ENCODE peak calls at places on chromosome 5, in seven cellular contexts. One of them, this sample, is unnamed.

GRCh38 chr5:69292349-69292748 is 40.3 kb downstream of the CCDC125 start:
- DNase-seq in lower lobe of right lung: no peak
- DNase-seq in ovary: no peak
- DNase-seq in AG04450: no peak
- DNase-seq in heart left ventricle: no peak
- DNase-seq in A549: no peak
- DNase-seq in kidney: no peak
- DNase-seq in this sample: no peak

GRCh38 chr5:170277953-170278352 is 19.6 kb downstream of the LCP2 start:
- DNase-seq in lower lobe of right lung: no peak
- DNase-seq in ovary: no peak
- DNase-seq in AG04450: no peak
- DNase-seq in heart left ventricle: no peak
- DNase-seq in A549: no peak
- DNase-seq in kidney: no peak
- DNase-seq in this sample: no peak

GRCh38 chr5:123454236-123454911 is 31.2 kb upstream of the CEP120 start:
- DNase-seq in lower lobe of right lung: no peak
- DNase-seq in ovary: no peak
- DNase-seq in AG04450: no peak
- DNase-seq in heart left ventricle: no peak
- DNase-seq in A549: no peak
- DNase-seq in kidney: no peak
- DNase-seq in this sample: no peak

GRCh38 chr5:151708126-151708525 is 21.4 kb upstream of the SPARC start:
- DNase-seq in lower lobe of right lung: no peak
- DNase-seq in ovary: no peak
- DNase-seq in AG04450: no peak
- DNase-seq in heart left ventricle: no peak
- DNase-seq in A549: no peak
- DNase-seq in kidney: no peak
- DNase-seq in this sample: no peak

GRCh38 chr5:13107553-13107952 is 836.9 kb downstream of the DNAH5 start:
- DNase-seq in lower lobe of right lung: no peak
- DNase-seq in ovary: no peak
- DNase-seq in AG04450: no peak
- DNase-seq in heart left ventricle: no peak
- DNase-seq in A549: no peak
- DNase-seq in kidney: no peak
- DNase-seq in this sample: no peak

GRCh38 chr5:6496636-6497035 is 48.0 kb downstream of the UBE2QL1 start:
- DNase-seq in lower lobe of right lung: no peak
- DNase-seq in ovary: no peak
- DNase-seq in AG04450: no peak
- DNase-seq in heart left ventricle: no peak
- DNase-seq in A549: no peak
- DNase-seq in kidney: no peak
- DNase-seq in this sample: no peak

GRCh38 chr5:17619353-17619752 is 9.2 kb downstream of the TAF11L12 start:
- DNase-seq in lower lobe of right lung: no peak
- DNase-seq in ovary: no peak
- DNase-seq in AG04450: no peak
- DNase-seq in heart left ventricle: no peak
- DNase-seq in A549: peak; percentile 7
- DNase-seq in kidney: no peak
- DNase-seq in this sample: no peak

GRCh38 chr5:174642816-174643405 is 81.5 kb upstream of the MSX2 start:
- DNase-seq in lower lobe of right lung: no peak
- DNase-seq in ovary: no peak
- DNase-seq in AG04450: no peak
- DNase-seq in heart left ventricle: no peak
- DNase-seq in A549: peak; percentile 3
- DNase-seq in kidney: no peak
- DNase-seq in this sample: no peak

GRCh38 chr5:156178117-156178516 is 148.8 kb upstream of the SGCD start:
- DNase-seq in lower lobe of right lung: no peak
- DNase-seq in ovary: no peak
- DNase-seq in AG04450: no peak
- DNase-seq in heart left ventricle: no peak
- DNase-seq in A549: no peak
- DNase-seq in kidney: no peak
- DNase-seq in this sample: no peak

GRCh38 chr5:128532776-128533175 is 5.3 kb downstream of the FBN2 start:
- DNase-seq in lower lobe of right lung: no peak
- DNase-seq in ovary: no peak
- DNase-seq in AG04450: no peak
- DNase-seq in heart left ventricle: no peak
- DNase-seq in A549: no peak
- DNase-seq in kidney: no peak
- DNase-seq in this sample: no peak

GRCh38 chr5:78972654-78973428 is 12.3 kb downstream of the ARSB start:
- DNase-seq in lower lobe of right lung: no peak
- DNase-seq in ovary: no peak
- DNase-seq in AG04450: peak; percentile 49
- DNase-seq in heart left ventricle: peak; percentile 13
- DNase-seq in A549: no peak
- DNase-seq in kidney: no peak
- DNase-seq in this sample: no peak

GRCh38 chr5:97534166-97534565 is 351.1 kb upstream of the RIOK2 start:
- DNase-seq in lower lobe of right lung: no peak
- DNase-seq in ovary: no peak
- DNase-seq in AG04450: peak; percentile 84
- DNase-seq in heart left ventricle: no peak
- DNase-seq in A549: peak; percentile 56
- DNase-seq in kidney: no peak
- DNase-seq in this sample: no peak

GRCh38 chr5:135126688-135127603 is 92.9 kb upstream of the PITX1 start:
- DNase-seq in lower lobe of right lung: no peak
- DNase-seq in ovary: no peak
- DNase-seq in AG04450: no peak
- DNase-seq in heart left ventricle: no peak
- DNase-seq in A549: peak; percentile 66
- DNase-seq in kidney: peak; percentile 91
- DNase-seq in this sample: no peak

GRCh38 chr5:11596185-11596584 is 308.1 kb downstream of the CTNND2 start:
- DNase-seq in lower lobe of right lung: no peak
- DNase-seq in ovary: no peak
- DNase-seq in AG04450: no peak
- DNase-seq in heart left ventricle: no peak
- DNase-seq in A549: no peak
- DNase-seq in kidney: no peak
- DNase-seq in this sample: no peak

GRCh38 chr5:159182691-159183090 is 26.7 kb downstream of the RNF145 start:
- DNase-seq in lower lobe of right lung: no peak
- DNase-seq in ovary: no peak
- DNase-seq in AG04450: peak; percentile 29
- DNase-seq in heart left ventricle: no peak
- DNase-seq in A549: peak; percentile 77
- DNase-seq in kidney: no peak
- DNase-seq in this sample: no peak

GRCh38 chr5:82355921-82356454 is 77.8 kb upstream of the RPS23 start:
- DNase-seq in lower lobe of right lung: no peak
- DNase-seq in ovary: no peak
- DNase-seq in AG04450: no peak
- DNase-seq in heart left ventricle: no peak
- DNase-seq in A549: no peak
- DNase-seq in kidney: no peak
- DNase-seq in this sample: no peak

GRCh38 chr5:42944989-42945388 is 95.1 kb downstream of the ANXA2R start:
- DNase-seq in lower lobe of right lung: no peak
- DNase-seq in ovary: no peak
- DNase-seq in AG04450: peak; percentile 76
- DNase-seq in heart left ventricle: peak; percentile 16
- DNase-seq in A549: peak; percentile 69
- DNase-seq in kidney: no peak
- DNase-seq in this sample: no peak

GRCh38 chr5:179131321-179131835 is 71.2 kb downstream of the ZNF354C start:
- DNase-seq in lower lobe of right lung: peak; percentile 4
- DNase-seq in ovary: no peak
- DNase-seq in AG04450: no peak
- DNase-seq in heart left ventricle: no peak
- DNase-seq in A549: no peak
- DNase-seq in kidney: peak; percentile 37
- DNase-seq in this sample: no peak

GRCh38 chr5:132044207-132044606 is 16.2 kb upstream of the IL3 start:
- DNase-seq in lower lobe of right lung: peak; percentile 60
- DNase-seq in ovary: no peak
- DNase-seq in AG04450: no peak
- DNase-seq in heart left ventricle: no peak
- DNase-seq in A549: no peak
- DNase-seq in kidney: no peak
- DNase-seq in this sample: no peak

GRCh38 chr5:56480305-56481146 is 247.4 kb upstream of the ANKRD55 start:
- DNase-seq in lower lobe of right lung: peak; percentile 63
- DNase-seq in ovary: peak; percentile 81
- DNase-seq in AG04450: no peak
- DNase-seq in heart left ventricle: peak; percentile 85
- DNase-seq in A549: no peak
- DNase-seq in kidney: peak; percentile 91
- DNase-seq in this sample: peak; percentile 52

GRCh38 chr5:174166231-174167079 is 120.9 kb downstream of the NSG2 start:
- DNase-seq in lower lobe of right lung: no peak
- DNase-seq in ovary: no peak
- DNase-seq in AG04450: no peak
- DNase-seq in heart left ventricle: no peak
- DNase-seq in A549: no peak
- DNase-seq in kidney: no peak
- DNase-seq in this sample: no peak

GRCh38 chr5:173671121-173671949 is 54.9 kb upstream of the BOD1 start:
- DNase-seq in lower lobe of right lung: peak; percentile 58
- DNase-seq in ovary: no peak
- DNase-seq in AG04450: no peak
- DNase-seq in heart left ventricle: peak; percentile 30
- DNase-seq in A549: no peak
- DNase-seq in kidney: peak; percentile 79
- DNase-seq in this sample: peak; percentile 72

DNA sequence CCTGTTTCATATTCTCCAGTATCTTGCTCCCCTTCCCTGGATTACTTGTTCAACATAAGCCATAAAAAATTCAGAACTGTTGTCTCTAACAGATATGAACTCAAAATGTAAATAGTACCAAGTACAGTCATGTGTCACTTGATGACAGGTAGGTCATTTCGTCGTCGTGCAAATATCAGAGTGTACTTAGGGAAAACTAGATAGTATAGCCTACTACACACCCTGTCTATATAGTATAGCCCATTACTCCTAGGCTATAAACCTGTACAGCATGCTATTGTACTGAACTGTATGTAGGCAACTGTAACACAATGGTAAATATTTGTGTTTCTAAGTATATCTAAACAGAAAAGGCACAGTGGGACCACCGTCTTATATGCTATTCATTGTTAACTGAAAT is 39.1 kb downstream of the SMIM15 start:
- DNase-seq in lower lobe of right lung: no peak
- DNase-seq in ovary: no peak
- DNase-seq in AG04450: no peak
- DNase-seq in heart left ventricle: no peak
- DNase-seq in A549: no peak
- DNase-seq in kidney: no peak
- DNase-seq in this sample: no peak
- H3K4me3 ChIP-seq in lower lobe of right lung: no peak overlapping the region
- H3K4me3 ChIP-seq in ovary: no peak overlapping the region
- H3K4me3 ChIP-seq in AG04450: no peak overlapping the region
- H3K4me3 ChIP-seq in heart left ventricle: no peak overlapping the region
- H3K4me3 ChIP-seq in A549: no peak overlapping the region
- H3K4me3 ChIP-seq in kidney: no peak overlapping the region
- H3K4me3 ChIP-seq in this sample: no peak overlapping the region

DNA sequence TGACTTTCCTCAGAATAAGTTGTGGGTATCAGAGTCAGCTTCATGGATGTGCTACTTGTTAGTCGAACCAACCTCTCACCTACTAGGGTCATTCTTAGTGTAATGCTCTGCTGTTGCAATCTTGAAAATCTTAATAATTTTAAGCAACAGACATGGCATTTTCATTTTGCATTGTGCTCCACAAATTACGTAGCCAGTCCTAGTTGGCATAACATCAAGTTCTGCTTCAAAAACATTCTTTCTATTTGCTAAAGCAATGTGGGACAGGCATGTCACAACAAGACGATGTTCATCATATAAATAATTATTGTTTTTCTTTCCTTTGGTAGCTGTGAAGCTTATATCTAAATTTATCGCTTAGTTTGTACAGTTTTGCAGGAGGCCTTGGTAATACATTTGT is 39.3 kb upstream of the CDH12 start:
- DNase-seq in lower lobe of right lung: no peak
- DNase-seq in ovary: no peak
- DNase-seq in AG04450: no peak
- DNase-seq in heart left ventricle: no peak
- DNase-seq in A549: no peak
- DNase-seq in kidney: no peak
- DNase-seq in this sample: no peak
- TF ChIP-seq CTCF in lower lobe of right lung: no peak
- TF ChIP-seq CTCF in ovary: no peak
- TF ChIP-seq CTCF in AG04450: no peak
- TF ChIP-seq CTCF in heart left ventricle: no peak
- TF ChIP-seq CTCF in A549: no peak
- TF ChIP-seq CTCF in kidney: no peak
- TF ChIP-seq CTCF in this sample: no peak

GRCh38 chr5:137370096-137370495 is 129.0 kb downstream of the SPOCK1 start:
- DNase-seq in lower lobe of right lung: no peak
- DNase-seq in ovary: no peak
- DNase-seq in AG04450: no peak
- DNase-seq in heart left ventricle: no peak
- DNase-seq in A549: no peak
- DNase-seq in kidney: no peak
- DNase-seq in this sample: no peak
- H3K27ac ChIP-seq in lower lobe of right lung: no peak overlapping the region
- H3K27ac ChIP-seq in ovary: no peak overlapping the region
- H3K27ac ChIP-seq in AG04450: no peak overlapping the region
- H3K27ac ChIP-seq in heart left ventricle: no peak overlapping the region
- H3K27ac ChIP-seq in A549: no peak overlapping the region
- H3K27ac ChIP-seq in kidney: no peak overlapping the region
- H3K27ac ChIP-seq in this sample: no peak overlapping the region

DNA sequence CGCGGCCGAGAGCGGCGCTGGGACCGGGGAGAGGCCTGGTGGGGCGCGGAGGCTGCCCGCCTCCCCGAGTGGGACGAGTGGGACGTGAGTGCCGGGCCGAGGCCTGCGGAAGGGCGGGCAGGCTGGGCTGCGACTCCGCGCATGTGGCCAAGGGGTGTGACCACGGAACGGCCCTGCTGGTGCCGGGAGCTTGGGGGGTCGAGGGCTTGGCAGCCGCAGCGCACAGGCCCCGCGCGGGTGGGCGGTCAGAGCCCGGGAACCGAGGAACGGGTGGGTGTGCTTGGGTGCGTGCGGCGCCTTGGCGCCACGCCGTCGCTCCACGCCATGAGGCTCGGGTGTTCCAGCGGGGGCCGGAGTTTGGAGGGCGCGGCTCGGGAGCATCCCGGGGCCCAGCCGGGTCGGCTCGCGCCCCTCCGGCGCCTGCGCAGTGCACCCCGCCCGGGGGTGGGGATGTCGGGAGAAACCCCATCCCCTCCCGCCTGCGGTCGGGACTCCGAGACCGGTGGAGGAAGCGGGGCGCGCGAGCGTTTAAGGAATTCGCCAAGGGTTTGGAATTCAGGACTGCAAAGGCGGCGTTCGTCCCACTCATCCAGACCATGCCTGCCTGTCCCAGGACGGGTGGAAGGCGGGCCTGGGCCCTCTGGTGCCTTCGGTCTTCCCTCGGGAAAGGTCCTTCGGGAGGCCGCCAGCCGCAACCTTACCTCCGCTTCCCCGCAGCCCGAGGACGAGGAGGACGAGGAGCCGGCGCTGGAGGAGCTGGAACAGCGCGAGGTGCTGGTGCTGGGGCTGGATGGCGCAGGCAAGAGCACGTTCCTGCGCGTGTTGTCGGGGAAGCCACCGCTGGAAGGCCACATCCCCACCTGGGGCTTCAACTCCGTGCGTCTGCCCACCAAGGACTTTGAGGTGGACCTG is 632 bp downstream of the ARL10 start:
- DNase-seq in lower lobe of right lung: peak; percentile 56
- DNase-seq in ovary: peak; percentile 75
- DNase-seq in AG04450: no peak
- DNase-seq in heart left ventricle: peak; percentile 58
- DNase-seq in A549: no peak
- DNase-seq in kidney: peak; percentile 84
- DNase-seq in this sample: no peak
- H3K4me3 ChIP-seq in lower lobe of right lung: peak overlapping the region; percentile 89
- H3K4me3 ChIP-seq in ovary: peak overlapping the region; percentile 68
- H3K4me3 ChIP-seq in AG04450: peak overlapping the region; percentile 75
- H3K4me3 ChIP-seq in heart left ventricle: peak overlapping the region; percentile 88
- H3K4me3 ChIP-seq in A549: peak overlapping the region; percentile 38
- H3K4me3 ChIP-seq in kidney: peak overlapping the region; percentile 43
- H3K4me3 ChIP-seq in this sample: peak overlapping the region; percentile 63